ENCODE peak calls at places on chromosomes 5 and 9, in ten cellular contexts. C is GM23338; Q is foreskin fibroblast; T is adrenal gland; W is BJ; U is stomach; P is transverse colon; R is activated CD8-positive, alpha-beta T cell treated with anti-CD3 and anti-CD28 coated beads for 36 hours; G is HFF-Myc; J is tibial nerve. I is an unnamed sample.

GRCh38 chr5:78095119-78095518 is 199.4 kb downstream of the AP3B1 start:
- DNase-seq in R (no peak), U (no peak), W (no peak), T (no peak), J (no peak), C (peak), P (no peak), G (no peak), Q (no peak), I (no peak)

GRCh38 chr9:15142903-15143534 is 164.0 kb downstream of the TTC39B start:
- DNase-seq in J (no peak), W (no peak), U (no peak), R (no peak), C (peak), P (no peak), T (no peak), Q (peak), G (peak), I (no peak)

GRCh38 chr9:93091453-93092081 is 4.5 kb upstream of the CARD19 start:
- DNase-seq in T (peak), R (peak), U (no peak), J (no peak), C (no peak), Q (peak), G (peak), W (no peak), P (no peak), I (no peak)

GRCh38 chr9:69549310-69550202 is 122.6 kb downstream of the APBA1 start:
- DNase-seq in T (no peak), W (no peak), P (no peak), C (peak), R (peak), U (no peak), G (no peak), Q (peak), J (peak), I (no peak)

GRCh38 chr9:71364196-71364955 is 243.0 kb upstream of the TRPM3 start:
- DNase-seq in W (peak), Q (peak), R (no peak), P (no peak), J (no peak), T (no peak), G (no peak), C (no peak), U (no peak), I (no peak)

GRCh38 chr9:135085830-135086546 is 1.5 kb upstream of the OLFM1 start:
- DNase-seq in Q (peak), C (peak), W (no peak), U (peak), G (no peak), T (peak), P (peak), R (peak), J (peak), I (peak)

GRCh38 chr9:11821541-11821940 is 871.6 kb upstream of the TYRP1 start:
- DNase-seq in U (no peak), C (peak), Q (no peak), R (no peak), W (no peak), P (no peak), T (no peak), J (no peak), G (no peak), I (no peak)

GRCh38 chr9:110545705-110546104 is 33.8 kb downstream of the SVEP1 start:
- DNase-seq in P (no peak), U (no peak), G (no peak), R (no peak), T (no peak), Q (no peak), W (no peak), C (no peak), J (no peak), I (no peak)

GRCh38 chr5:6398570-6399230 is 20.4 kb upstream of the MED10 start:
- DNase-seq in R (no peak), W (no peak), P (no peak), G (no peak), U (no peak), J (no peak), C (no peak), T (no peak), Q (no peak), I (no peak)

GRCh38 chr9:91833096-91833877 is 116.7 kb downstream of the ROR2 start:
- DNase-seq in G (no peak), C (no peak), R (no peak), J (no peak), Q (no peak), U (no peak), W (no peak), P (no peak), T (no peak), I (no peak)

GRCh38 chr9:22683393-22684075 is 236.9 kb downstream of the DMRTA1 start:
- DNase-seq in P (no peak), G (peak), T (no peak), J (no peak), C (no peak), W (peak), R (no peak), Q (peak), U (no peak), I (no peak)

GRCh38 chr9:93648181-93648580 is 71.8 kb downstream of the PHF2 start:
- DNase-seq in R (no peak), C (no peak), G (no peak), P (peak), J (no peak), U (peak), Q (no peak), T (peak), W (no peak), I (no peak)

GRCh38 chr5:56350595-56351170 is 117.6 kb upstream of the ANKRD55 start:
- DNase-seq in J (no peak), T (peak), W (peak), Q (peak), U (no peak), C (no peak), R (no peak), P (peak), G (peak), I (no peak)

GRCh38 chr5:157177935-157178334 is 2.7 kb upstream of the ITK start:
- DNase-seq in C (no peak), W (no peak), G (no peak), U (no peak), Q (no peak), P (no peak), T (no peak), R (peak), J (no peak), I (no peak)

GRCh38 chr9:69961834-69962233 is 81.8 kb upstream of the MAMDC2 start:
- DNase-seq in R (no peak), P (no peak), Q (peak), T (no peak), W (peak), J (no peak), G (no peak), C (no peak), U (no peak), I (no peak)

GRCh38 chr9:95726756-95727155 is 148.7 kb upstream of the ERCC6L2 start:
- DNase-seq in W (no peak), U (no peak), J (no peak), Q (peak), T (no peak), R (no peak), P (no peak), G (peak), C (peak), I (no peak)

GRCh38 chr5:91468643-91469422 is 85.7 kb upstream of the ARRDC3 start:
- DNase-seq in G (no peak), C (no peak), U (no peak), T (no peak), W (no peak), P (no peak), R (no peak), J (no peak), Q (peak), I (no peak)

GRCh38 chr5:133199366-133199901 is 147.6 kb downstream of the HSPA4 start:
- DNase-seq in G (no peak), W (no peak), J (no peak), Q (no peak), U (no peak), C (no peak), R (no peak), T (no peak), P (no peak), I (no peak)

GRCh38 chr5:133201310-133201709 is 149.5 kb downstream of the HSPA4 start:
- DNase-seq in U (no peak), J (no peak), C (no peak), W (no peak), P (no peak), T (no peak), R (no peak), Q (no peak), G (no peak), I (no peak)

GRCh38 chr5:133202066-133202665 is 150.4 kb downstream of the HSPA4 start:
- DNase-seq in J (no peak), R (no peak), U (no peak), T (no peak), W (no peak), Q (no peak), G (no peak), P (no peak), C (no peak), I (no peak)

GRCh38 chr5:133198511-133198910 is 146.7 kb downstream of the HSPA4 start:
- DNase-seq in T (no peak), R (no peak), W (no peak), G (no peak), P (no peak), Q (no peak), C (no peak), U (no peak), J (no peak), I (no peak)

GRCh38 chr5:133200256-133200655 is 148.4 kb downstream of the HSPA4 start:
- DNase-seq in J (no peak), W (no peak), P (no peak), R (no peak), Q (no peak), G (no peak), C (no peak), U (no peak), T (no peak), I (no peak)
- TF ChIP-seq CTCF in J (no peak), W (no peak), P (no peak), R (no peak), Q (no peak), G (no peak), C (no peak), U (no peak), T (no peak), I (no peak)

DNA sequence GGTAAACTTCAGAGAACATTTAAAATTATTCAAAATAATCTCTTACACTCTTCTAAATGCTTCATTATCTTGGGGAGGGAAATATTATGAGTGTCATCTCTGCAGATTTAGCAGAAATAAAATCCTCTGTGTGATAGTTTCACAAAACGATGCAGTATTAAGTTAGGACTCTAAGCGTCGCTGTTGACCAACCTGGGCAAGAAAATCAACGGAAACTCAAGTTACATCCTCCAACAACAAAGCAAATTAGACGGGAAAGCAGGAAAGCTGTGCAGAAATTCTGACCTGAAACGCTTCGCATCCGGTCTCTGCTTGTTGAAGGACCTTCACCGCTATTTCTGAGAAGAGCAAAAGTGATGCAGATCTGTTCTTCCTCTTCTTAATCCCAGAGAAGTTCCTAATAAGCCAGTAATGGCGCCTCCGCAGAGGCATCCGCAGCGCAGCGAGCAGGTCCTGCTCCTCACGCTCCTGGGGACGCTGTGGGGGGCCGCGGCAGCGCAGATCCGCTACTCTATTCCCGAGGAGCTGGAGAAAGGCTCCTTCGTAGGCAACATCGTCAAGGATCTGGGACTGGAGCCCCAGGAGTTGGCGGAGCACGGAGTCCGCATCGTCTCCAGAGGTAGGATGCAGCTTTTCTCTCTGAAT is at the start of gene PCDHGA6:
- DNase-seq in P (no peak), G (no peak), R (no peak), U (no peak), T (no peak), J (no peak), Q (peak), W (no peak), C (peak), I (no peak)
- TF ChIP-seq CTCF in P (no peak), G (peak), R (peak), U (no peak), T (no peak), J (no peak), Q (peak), W (peak), C (peak), I (no peak)

GRCh38 chr5:38023799-38024198 is 184.0 kb upstream of the GDNF start:
- DNase-seq in J (no peak), G (no peak), T (no peak), P (no peak), U (no peak), R (no peak), W (no peak), Q (peak), C (no peak), I (no peak)
- TF ChIP-seq CTCF in J (no peak), G (no peak), T (peak), P (no peak), U (no peak), R (no peak), W (no peak), Q (no peak), C (no peak), I (no peak)

DNA sequence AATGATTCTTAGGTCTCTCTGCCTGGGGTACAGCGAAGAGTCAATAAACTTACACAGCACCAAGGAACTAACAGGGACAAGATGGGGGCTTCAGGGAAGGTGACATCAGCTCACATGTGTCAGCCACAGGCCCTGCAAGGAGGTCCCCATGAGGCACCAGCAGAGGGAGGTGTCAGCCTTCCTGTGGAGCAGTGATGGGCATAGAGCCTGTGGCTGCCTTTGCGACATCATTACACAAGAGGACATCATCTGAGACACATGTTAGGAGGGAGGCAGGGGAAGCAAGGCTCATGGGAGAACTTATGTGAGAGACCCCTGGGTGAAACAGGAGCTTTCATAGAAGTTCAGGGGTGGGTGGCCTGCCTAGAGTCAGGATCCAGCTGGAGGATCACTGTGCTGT is 389.6 kb downstream of the SEMA5A start:
- DNase-seq in P (no peak), U (no peak), T (no peak), J (peak), W (no peak), G (peak), C (peak), Q (peak), R (peak), I (no peak)
- TF ChIP-seq CTCF in P (peak), U (no peak), T (no peak), J (peak), W (peak), G (peak), C (peak), Q (peak), R (no peak), I (no peak)

DNA sequence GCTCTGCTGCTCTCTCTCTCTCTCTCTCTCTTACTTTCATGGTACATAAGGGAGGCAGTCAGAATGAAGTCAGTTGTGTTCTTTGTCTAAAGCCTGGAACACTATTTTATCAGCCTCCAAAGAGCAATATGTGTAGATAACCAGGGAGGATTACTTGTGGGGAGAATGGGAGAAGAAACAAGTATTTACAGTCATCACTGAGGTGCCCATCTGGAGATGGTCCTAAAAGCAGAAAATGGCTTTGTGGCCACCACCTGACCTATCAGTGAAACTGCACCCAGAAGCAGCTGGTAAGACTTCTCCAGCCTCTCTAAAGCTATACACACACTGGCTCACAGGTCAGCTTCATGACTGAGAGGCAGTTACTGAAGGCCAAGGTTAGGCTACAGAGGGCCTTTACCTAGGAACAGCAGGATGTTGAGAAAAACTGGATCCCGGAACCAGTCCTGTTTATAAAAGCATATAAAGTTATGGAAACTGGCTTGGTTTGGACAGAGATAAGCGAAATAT is 75.1 kb downstream of the MRPS27 start:
- DNase-seq in T (peak), G (no peak), Q (peak), R (peak), C (peak), P (no peak), W (no peak), J (no peak), U (no peak), I (no peak)
- TF ChIP-seq CTCF in T (peak), G (peak), Q (peak), R (peak), C (peak), P (no peak), W (peak), J (peak), U (no peak), I (no peak)

DNA sequence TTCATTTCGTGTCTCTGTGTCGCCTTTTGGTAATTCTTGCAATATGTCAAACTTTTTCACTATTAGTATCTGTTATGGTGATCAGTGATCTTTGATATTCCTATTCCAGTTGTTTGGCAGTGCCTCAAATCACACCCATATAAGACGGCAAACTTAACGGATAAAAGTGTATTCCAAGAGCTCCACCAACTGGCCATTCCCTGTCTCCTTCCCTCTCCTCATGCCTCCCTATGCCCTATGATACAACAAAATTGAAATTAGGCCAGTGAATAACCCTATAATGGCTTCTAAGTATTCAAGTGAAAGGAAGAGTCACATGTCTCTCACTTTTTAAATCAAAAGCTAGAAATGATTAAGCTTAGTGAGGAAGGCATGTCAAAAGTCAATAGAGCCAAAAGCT is 74.8 kb downstream of the CDK5RAP2 start:
- DNase-seq in Q (peak), G (no peak), R (no peak), W (no peak), P (no peak), T (no peak), J (no peak), U (no peak), C (peak), I (no peak)
- TF ChIP-seq CTCF in Q (no peak), G (no peak), R (no peak), W (no peak), P (no peak), T (no peak), J (no peak), U (no peak), C (peak), I (no peak)